ENCODE peak calls at places on chromosomes 5 and 9, in five cellular contexts. One of them, this sample, is unnamed.

GRCh38 chr9:34512131-34513078 is 10.4 kb downstream of the ENHO start:
- DNase-seq in aorta: no peak
- DNase-seq in central memory CD8-positive, alpha-beta T cell: no peak
- DNase-seq in NCI-H1694 treated with DMSO at 0.1 percent for 48 hours: no peak
- DNase-seq in left cardiac atrium: no peak
- DNase-seq in this sample: no peak

GRCh38 chr9:86350006-86350755 is 4.0 kb downstream of the TUT7 start:
- DNase-seq in aorta: no peak
- DNase-seq in central memory CD8-positive, alpha-beta T cell: no peak
- DNase-seq in NCI-H1694 treated with DMSO at 0.1 percent for 48 hours: no peak
- DNase-seq in left cardiac atrium: no peak
- DNase-seq in this sample: no peak

GRCh38 chr5:52356311-52356918 is 431.3 kb upstream of the ITGA1 start:
- DNase-seq in aorta: no peak
- DNase-seq in central memory CD8-positive, alpha-beta T cell: no peak
- DNase-seq in NCI-H1694 treated with DMSO at 0.1 percent for 48 hours: peak
- DNase-seq in left cardiac atrium: no peak
- DNase-seq in this sample: no peak

GRCh38 chr5:138824516-138824915 is 50.6 kb downstream of the LRRTM2 start:
- DNase-seq in aorta: no peak
- DNase-seq in central memory CD8-positive, alpha-beta T cell: no peak
- DNase-seq in NCI-H1694 treated with DMSO at 0.1 percent for 48 hours: no peak
- DNase-seq in left cardiac atrium: peak
- DNase-seq in this sample: no peak

GRCh38 chr5:163730206-163730782 is 224.9 kb downstream of the MAT2B start:
- DNase-seq in aorta: no peak
- DNase-seq in central memory CD8-positive, alpha-beta T cell: no peak
- DNase-seq in NCI-H1694 treated with DMSO at 0.1 percent for 48 hours: no peak
- DNase-seq in left cardiac atrium: no peak
- DNase-seq in this sample: no peak

GRCh38 chr9:4442806-4443205 is 47.5 kb upstream of the SLC1A1 start:
- DNase-seq in aorta: no peak
- DNase-seq in central memory CD8-positive, alpha-beta T cell: no peak
- DNase-seq in NCI-H1694 treated with DMSO at 0.1 percent for 48 hours: no peak
- DNase-seq in left cardiac atrium: no peak
- DNase-seq in this sample: no peak

GRCh38 chr9:111691686-111692329 is 30.4 kb downstream of the GNG10 start:
- DNase-seq in aorta: no peak
- DNase-seq in central memory CD8-positive, alpha-beta T cell: no peak
- DNase-seq in NCI-H1694 treated with DMSO at 0.1 percent for 48 hours: peak
- DNase-seq in left cardiac atrium: no peak
- DNase-seq in this sample: peak

GRCh38 chr5:158718738-158719505 is 380.8 kb downstream of the EBF1 start:
- DNase-seq in aorta: no peak
- DNase-seq in central memory CD8-positive, alpha-beta T cell: no peak
- DNase-seq in NCI-H1694 treated with DMSO at 0.1 percent for 48 hours: no peak
- DNase-seq in left cardiac atrium: no peak
- DNase-seq in this sample: no peak

GRCh38 chr5:56327810-56328209 is 94.7 kb upstream of the ANKRD55 start:
- DNase-seq in aorta: no peak
- DNase-seq in central memory CD8-positive, alpha-beta T cell: no peak
- DNase-seq in NCI-H1694 treated with DMSO at 0.1 percent for 48 hours: no peak
- DNase-seq in left cardiac atrium: no peak
- DNase-seq in this sample: no peak

GRCh38 chr5:58412932-58413331 is 47.0 kb downstream of the PLK2 start:
- DNase-seq in aorta: no peak
- DNase-seq in central memory CD8-positive, alpha-beta T cell: no peak
- DNase-seq in NCI-H1694 treated with DMSO at 0.1 percent for 48 hours: no peak
- DNase-seq in left cardiac atrium: no peak
- DNase-seq in this sample: no peak

GRCh38 chr9:86605303-86605702 is 251.1 kb upstream of the TUT7 start:
- DNase-seq in aorta: no peak
- DNase-seq in central memory CD8-positive, alpha-beta T cell: no peak
- DNase-seq in NCI-H1694 treated with DMSO at 0.1 percent for 48 hours: no peak
- DNase-seq in left cardiac atrium: no peak
- DNase-seq in this sample: no peak

GRCh38 chr5:147576646-147577535 is 67.0 kb upstream of the DPYSL3 start:
- DNase-seq in aorta: peak
- DNase-seq in central memory CD8-positive, alpha-beta T cell: no peak
- DNase-seq in NCI-H1694 treated with DMSO at 0.1 percent for 48 hours: peak
- DNase-seq in left cardiac atrium: peak
- DNase-seq in this sample: peak

GRCh38 chr5:95799181-95799835 is 23.2 kb downstream of the GLRX start:
- DNase-seq in aorta: no peak
- DNase-seq in central memory CD8-positive, alpha-beta T cell: no peak
- DNase-seq in NCI-H1694 treated with DMSO at 0.1 percent for 48 hours: no peak
- DNase-seq in left cardiac atrium: no peak
- DNase-seq in this sample: no peak

GRCh38 chr5:111404270-111404769 is 108.0 kb downstream of the STARD4 start:
- DNase-seq in aorta: no peak
- DNase-seq in central memory CD8-positive, alpha-beta T cell: no peak
- DNase-seq in NCI-H1694 treated with DMSO at 0.1 percent for 48 hours: no peak
- DNase-seq in left cardiac atrium: no peak
- DNase-seq in this sample: no peak

GRCh38 chr5:146410272-146410671 is 36.9 kb upstream of the TCERG1 start:
- DNase-seq in aorta: no peak
- DNase-seq in central memory CD8-positive, alpha-beta T cell: no peak
- DNase-seq in NCI-H1694 treated with DMSO at 0.1 percent for 48 hours: no peak
- DNase-seq in left cardiac atrium: no peak
- DNase-seq in this sample: no peak

GRCh38 chr9:127128341-127129072 is 6.1 kb upstream of the ANGPTL2 start:
- DNase-seq in aorta: peak
- DNase-seq in central memory CD8-positive, alpha-beta T cell: no peak
- DNase-seq in NCI-H1694 treated with DMSO at 0.1 percent for 48 hours: no peak
- DNase-seq in left cardiac atrium: peak
- DNase-seq in this sample: no peak

GRCh38 chr5:139848508-139849100 is 53.0 kb downstream of the PSD2 start:
- DNase-seq in aorta: peak
- DNase-seq in central memory CD8-positive, alpha-beta T cell: no peak
- DNase-seq in NCI-H1694 treated with DMSO at 0.1 percent for 48 hours: no peak
- DNase-seq in left cardiac atrium: peak
- DNase-seq in this sample: no peak

GRCh38 chr9:134328341-134328840 is 2.1 kb downstream of the RXRA start:
- DNase-seq in aorta: peak
- DNase-seq in central memory CD8-positive, alpha-beta T cell: no peak
- DNase-seq in NCI-H1694 treated with DMSO at 0.1 percent for 48 hours: no peak
- DNase-seq in left cardiac atrium: peak
- DNase-seq in this sample: no peak

GRCh38 chr9:16030513-16031185 is 477.8 kb downstream of the CCDC171 start:
- DNase-seq in aorta: no peak
- DNase-seq in central memory CD8-positive, alpha-beta T cell: no peak
- DNase-seq in NCI-H1694 treated with DMSO at 0.1 percent for 48 hours: no peak
- DNase-seq in left cardiac atrium: no peak
- DNase-seq in this sample: peak

GRCh38 chr9:110842976-110843375 is 174.4 kb downstream of the MUSK start:
- DNase-seq in aorta: no peak
- DNase-seq in central memory CD8-positive, alpha-beta T cell: no peak
- DNase-seq in NCI-H1694 treated with DMSO at 0.1 percent for 48 hours: no peak
- DNase-seq in left cardiac atrium: no peak
- DNase-seq in this sample: no peak

GRCh38 chr5:74200560-74200959 is 440.0 kb downstream of the ENC1 start:
- DNase-seq in aorta: no peak
- DNase-seq in central memory CD8-positive, alpha-beta T cell: no peak
- DNase-seq in NCI-H1694 treated with DMSO at 0.1 percent for 48 hours: no peak
- DNase-seq in left cardiac atrium: no peak
- DNase-seq in this sample: no peak

GRCh38 chr5:35443803-35444595 is 173.7 kb upstream of the SPEF2 start:
- DNase-seq in aorta: no peak
- DNase-seq in central memory CD8-positive, alpha-beta T cell: no peak
- DNase-seq in NCI-H1694 treated with DMSO at 0.1 percent for 48 hours: no peak
- DNase-seq in left cardiac atrium: no peak
- DNase-seq in this sample: no peak

GRCh38 chr5:58849151-58849550 is 266.3 kb downstream of the RAB3C start:
- DNase-seq in aorta: no peak
- DNase-seq in central memory CD8-positive, alpha-beta T cell: no peak
- DNase-seq in NCI-H1694 treated with DMSO at 0.1 percent for 48 hours: no peak
- DNase-seq in left cardiac atrium: no peak
- DNase-seq in this sample: no peak

GRCh38 chr9:122228906-122229837 is at the start of gene LHX6:
- DNase-seq in aorta: no peak
- DNase-seq in central memory CD8-positive, alpha-beta T cell: no peak
- DNase-seq in NCI-H1694 treated with DMSO at 0.1 percent for 48 hours: no peak
- DNase-seq in left cardiac atrium: no peak
- DNase-seq in this sample: peak

GRCh38 chr5:143341807-143342570 is 61.5 kb downstream of the NR3C1 start:
- DNase-seq in aorta: no peak
- DNase-seq in central memory CD8-positive, alpha-beta T cell: no peak
- DNase-seq in NCI-H1694 treated with DMSO at 0.1 percent for 48 hours: no peak
- DNase-seq in left cardiac atrium: no peak
- DNase-seq in this sample: no peak

GRCh38 chr5:56734066-56734766 is 81.1 kb upstream of the MAP3K1 start:
- DNase-seq in aorta: no peak
- DNase-seq in central memory CD8-positive, alpha-beta T cell: no peak
- DNase-seq in NCI-H1694 treated with DMSO at 0.1 percent for 48 hours: no peak
- DNase-seq in left cardiac atrium: no peak
- DNase-seq in this sample: no peak

GRCh38 chr9:115548826-115549225 is 430.9 kb upstream of the TNC start:
- DNase-seq in aorta: no peak
- DNase-seq in central memory CD8-positive, alpha-beta T cell: no peak
- DNase-seq in NCI-H1694 treated with DMSO at 0.1 percent for 48 hours: peak
- DNase-seq in left cardiac atrium: no peak
- DNase-seq in this sample: no peak

GRCh38 chr9:128048663-128049062 is 18.5 kb downstream of the NAIF1 start:
- DNase-seq in aorta: no peak
- DNase-seq in central memory CD8-positive, alpha-beta T cell: no peak
- DNase-seq in NCI-H1694 treated with DMSO at 0.1 percent for 48 hours: no peak
- DNase-seq in left cardiac atrium: no peak
- DNase-seq in this sample: no peak

GRCh38 chr9:137355445-137356365 is 53.6 kb upstream of the NRARP start:
- DNase-seq in aorta: no peak
- DNase-seq in central memory CD8-positive, alpha-beta T cell: no peak
- DNase-seq in NCI-H1694 treated with DMSO at 0.1 percent for 48 hours: no peak
- DNase-seq in left cardiac atrium: no peak
- DNase-seq in this sample: no peak

GRCh38 chr9:37426846-37427245 is 4.3 kb downstream of the GRHPR start:
- DNase-seq in aorta: peak
- DNase-seq in central memory CD8-positive, alpha-beta T cell: no peak
- DNase-seq in NCI-H1694 treated with DMSO at 0.1 percent for 48 hours: no peak
- DNase-seq in left cardiac atrium: no peak
- DNase-seq in this sample: no peak

GRCh38 chr9:108885643-108886348 is 23.7 kb downstream of the ACTL7A start:
- DNase-seq in aorta: no peak
- DNase-seq in central memory CD8-positive, alpha-beta T cell: no peak
- DNase-seq in NCI-H1694 treated with DMSO at 0.1 percent for 48 hours: no peak
- DNase-seq in left cardiac atrium: no peak
- DNase-seq in this sample: peak

GRCh38 chr9:114805670-114806551 is at the start of gene TNFSF15:
- DNase-seq in aorta: no peak
- DNase-seq in central memory CD8-positive, alpha-beta T cell: no peak
- DNase-seq in NCI-H1694 treated with DMSO at 0.1 percent for 48 hours: no peak
- DNase-seq in left cardiac atrium: no peak
- DNase-seq in this sample: peak

This sample was measured in LoVo.